ENCODE peak calls at places on chromosomes 16 and 17, in ten cellular contexts. One of them, this sample, is unnamed.

GRCh38 chr17:35901776-35902175 is 21.6 kb upstream of the CCL5 start:
- DNase-seq in sigmoid colon: no peak
- DNase-seq in stomach: no peak
- DNase-seq in spleen: no peak
- DNase-seq in Panc1: no peak
- DNase-seq in GM12878: no peak
- DNase-seq in transverse colon: no peak
- DNase-seq in HepG2: no peak
- DNase-seq in GM23338: no peak
- DNase-seq in breast epithelium: no peak
- DNase-seq in this sample: no peak

GRCh38 chr17:82489117-82489516 is 30.4 kb upstream of the FOXK2 start:
- DNase-seq in sigmoid colon: peak
- DNase-seq in stomach: no peak
- DNase-seq in spleen: no peak
- DNase-seq in Panc1: no peak
- DNase-seq in GM12878: no peak
- DNase-seq in transverse colon: no peak
- DNase-seq in HepG2: no peak
- DNase-seq in GM23338: no peak
- DNase-seq in breast epithelium: no peak
- DNase-seq in this sample: no peak

GRCh38 chr17:42929497-42929844 is 28.9 kb downstream of the G6PC1 start:
- DNase-seq in sigmoid colon: no peak
- DNase-seq in stomach: no peak
- DNase-seq in spleen: no peak
- DNase-seq in Panc1: no peak
- DNase-seq in GM12878: no peak
- DNase-seq in transverse colon: no peak
- DNase-seq in HepG2: no peak
- DNase-seq in GM23338: no peak
- DNase-seq in breast epithelium: no peak
- DNase-seq in this sample: no peak

GRCh38 chr17:34609210-34609609 is 29.8 kb downstream of the TMEM132E start:
- DNase-seq in sigmoid colon: no peak
- DNase-seq in stomach: no peak
- DNase-seq in spleen: no peak
- DNase-seq in Panc1: no peak
- DNase-seq in GM12878: no peak
- DNase-seq in transverse colon: no peak
- DNase-seq in HepG2: no peak
- DNase-seq in GM23338: no peak
- DNase-seq in breast epithelium: no peak
- DNase-seq in this sample: no peak

GRCh38 chr17:42072323-42073187 is 22.2 kb upstream of the C17orf113 start:
- DNase-seq in sigmoid colon: no peak
- DNase-seq in stomach: peak
- DNase-seq in spleen: no peak
- DNase-seq in Panc1: no peak
- DNase-seq in GM12878: no peak
- DNase-seq in transverse colon: no peak
- DNase-seq in HepG2: no peak
- DNase-seq in GM23338: peak
- DNase-seq in breast epithelium: no peak
- DNase-seq in this sample: no peak

GRCh38 chr17:79948406-79948917 is 87.2 kb downstream of the TBC1D16 start:
- DNase-seq in sigmoid colon: no peak
- DNase-seq in stomach: no peak
- DNase-seq in spleen: peak
- DNase-seq in Panc1: no peak
- DNase-seq in GM12878: no peak
- DNase-seq in transverse colon: no peak
- DNase-seq in HepG2: no peak
- DNase-seq in GM23338: no peak
- DNase-seq in breast epithelium: no peak
- DNase-seq in this sample: no peak

GRCh38 chr16:12878973-12879372 is 22.4 kb upstream of the SHISA9 start:
- DNase-seq in sigmoid colon: no peak
- DNase-seq in stomach: no peak
- DNase-seq in spleen: no peak
- DNase-seq in Panc1: no peak
- DNase-seq in GM12878: no peak
- DNase-seq in transverse colon: no peak
- DNase-seq in HepG2: no peak
- DNase-seq in GM23338: no peak
- DNase-seq in breast epithelium: no peak
- DNase-seq in this sample: no peak

GRCh38 chr16:70470927-70471341 is 16.5 kb downstream of the FCSK start:
- DNase-seq in sigmoid colon: no peak
- DNase-seq in stomach: peak
- DNase-seq in spleen: no peak
- DNase-seq in Panc1: no peak
- DNase-seq in GM12878: no peak
- DNase-seq in transverse colon: peak
- DNase-seq in HepG2: peak
- DNase-seq in GM23338: peak
- DNase-seq in breast epithelium: no peak
- DNase-seq in this sample: no peak

GRCh38 chr17:2798679-2799078 is 2.4 kb downstream of the RAP1GAP2 start:
- DNase-seq in sigmoid colon: no peak
- DNase-seq in stomach: no peak
- DNase-seq in spleen: peak
- DNase-seq in Panc1: no peak
- DNase-seq in GM12878: no peak
- DNase-seq in transverse colon: no peak
- DNase-seq in HepG2: no peak
- DNase-seq in GM23338: peak
- DNase-seq in breast epithelium: no peak
- DNase-seq in this sample: no peak

GRCh38 chr17:40707720-40708119 is 4.2 kb upstream of the KRT24 start:
- DNase-seq in sigmoid colon: peak
- DNase-seq in stomach: no peak
- DNase-seq in spleen: no peak
- DNase-seq in Panc1: no peak
- DNase-seq in GM12878: no peak
- DNase-seq in transverse colon: no peak
- DNase-seq in HepG2: peak
- DNase-seq in GM23338: no peak
- DNase-seq in breast epithelium: no peak
- DNase-seq in this sample: no peak

GRCh38 chr17:62565817-62566216 is 61.7 kb upstream of the MRC2 start:
- DNase-seq in sigmoid colon: no peak
- DNase-seq in stomach: no peak
- DNase-seq in spleen: no peak
- DNase-seq in Panc1: peak
- DNase-seq in GM12878: no peak
- DNase-seq in transverse colon: no peak
- DNase-seq in HepG2: no peak
- DNase-seq in GM23338: no peak
- DNase-seq in breast epithelium: no peak
- DNase-seq in this sample: no peak

GRCh38 chr17:19386276-19386863 is 620 bp downstream of the MFAP4 start:
- DNase-seq in sigmoid colon: peak
- DNase-seq in stomach: peak
- DNase-seq in spleen: peak
- DNase-seq in Panc1: no peak
- DNase-seq in GM12878: no peak
- DNase-seq in transverse colon: peak
- DNase-seq in HepG2: no peak
- DNase-seq in GM23338: peak
- DNase-seq in breast epithelium: no peak
- DNase-seq in this sample: no peak

GRCh38 chr17:39927928-39928867 is 666 bp downstream of the LRRC3C start:
- DNase-seq in sigmoid colon: peak
- DNase-seq in stomach: peak
- DNase-seq in spleen: peak
- DNase-seq in Panc1: no peak
- DNase-seq in GM12878: no peak
- DNase-seq in transverse colon: peak
- DNase-seq in HepG2: peak
- DNase-seq in GM23338: peak
- DNase-seq in breast epithelium: peak
- DNase-seq in this sample: peak

GRCh38 chr16:86994651-86995171 is 322.5 kb downstream of the C16orf95 start:
- DNase-seq in sigmoid colon: peak
- DNase-seq in stomach: no peak
- DNase-seq in spleen: no peak
- DNase-seq in Panc1: no peak
- DNase-seq in GM12878: no peak
- DNase-seq in transverse colon: no peak
- DNase-seq in HepG2: no peak
- DNase-seq in GM23338: no peak
- DNase-seq in breast epithelium: no peak
- DNase-seq in this sample: no peak
- H3K4me3 ChIP-seq in sigmoid colon: no peak
- H3K4me3 ChIP-seq in stomach: no peak
- H3K4me3 ChIP-seq in spleen: no peak
- H3K4me3 ChIP-seq in Panc1: no peak
- H3K4me3 ChIP-seq in GM12878: no peak
- H3K4me3 ChIP-seq in transverse colon: no peak
- H3K4me3 ChIP-seq in HepG2: no peak
- H3K4me3 ChIP-seq in GM23338: no peak
- H3K4me3 ChIP-seq in breast epithelium: no peak
- H3K4me3 ChIP-seq in this sample: no peak

GRCh38 chr17:30808785-30809286 is 15.7 kb downstream of the CRLF3 start:
- DNase-seq in sigmoid colon: peak
- DNase-seq in stomach: no peak
- DNase-seq in spleen: no peak
- DNase-seq in Panc1: no peak
- DNase-seq in GM12878: peak
- DNase-seq in transverse colon: no peak
- DNase-seq in HepG2: no peak
- DNase-seq in GM23338: no peak
- DNase-seq in breast epithelium: no peak
- DNase-seq in this sample: no peak

GRCh38 chr17:30809867-30810266 is 14.6 kb downstream of the CRLF3 start:
- DNase-seq in sigmoid colon: no peak
- DNase-seq in stomach: no peak
- DNase-seq in spleen: no peak
- DNase-seq in Panc1: no peak
- DNase-seq in GM12878: no peak
- DNase-seq in transverse colon: no peak
- DNase-seq in HepG2: no peak
- DNase-seq in GM23338: no peak
- DNase-seq in breast epithelium: no peak
- DNase-seq in this sample: no peak

GRCh38 chr17:30805944-30806456 is 18.5 kb downstream of the CRLF3 start:
- DNase-seq in sigmoid colon: no peak
- DNase-seq in stomach: no peak
- DNase-seq in spleen: no peak
- DNase-seq in Panc1: no peak
- DNase-seq in GM12878: no peak
- DNase-seq in transverse colon: no peak
- DNase-seq in HepG2: no peak
- DNase-seq in GM23338: no peak
- DNase-seq in breast epithelium: no peak
- DNase-seq in this sample: no peak
- TF ChIP-seq CTCF in sigmoid colon: no peak
- TF ChIP-seq CTCF in stomach: no peak
- TF ChIP-seq CTCF in spleen: no peak
- TF ChIP-seq CTCF in Panc1: no peak
- TF ChIP-seq CTCF in GM12878: no peak
- TF ChIP-seq CTCF in transverse colon: no peak
- TF ChIP-seq CTCF in HepG2: no peak
- TF ChIP-seq CTCF in GM23338: peak
- TF ChIP-seq CTCF in breast epithelium: no peak
- TF ChIP-seq CTCF in this sample: no peak

DNA sequence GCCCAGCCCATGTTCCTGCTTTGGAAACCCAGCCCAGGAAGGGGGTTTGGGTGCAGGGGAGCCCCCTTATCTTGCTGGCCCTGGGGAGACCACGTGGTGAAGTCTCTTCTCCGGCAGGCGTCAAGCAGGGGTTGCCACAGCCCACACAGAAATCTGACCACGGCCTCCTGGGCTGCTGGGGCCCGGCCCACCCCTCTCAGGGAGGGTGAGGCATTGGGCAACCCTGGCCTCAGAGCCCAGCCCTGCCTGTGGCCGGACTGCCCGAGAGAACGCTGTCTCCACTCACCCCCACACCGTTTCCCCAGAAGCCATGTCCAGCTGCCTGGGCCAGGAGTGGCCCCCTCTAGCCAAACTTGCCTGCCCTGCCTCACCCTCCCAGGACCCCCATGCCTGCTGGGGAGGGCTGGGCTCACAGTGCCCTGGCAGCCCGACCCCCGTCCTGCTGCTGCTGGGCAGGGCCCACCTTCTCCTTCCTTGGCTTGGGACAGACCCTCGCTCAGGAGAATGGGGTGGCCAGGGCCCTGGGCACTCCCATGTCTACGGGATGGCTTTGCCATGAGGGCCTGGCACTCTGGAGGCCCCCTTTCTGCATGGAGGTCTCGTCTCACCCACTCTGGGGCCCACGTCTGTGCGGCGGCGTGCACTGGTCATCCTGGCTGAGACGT is 6.7 kb downstream of the RPUSD1 start:
- DNase-seq in sigmoid colon: no peak
- DNase-seq in stomach: no peak
- DNase-seq in spleen: no peak
- DNase-seq in Panc1: no peak
- DNase-seq in GM12878: no peak
- DNase-seq in transverse colon: no peak
- DNase-seq in HepG2: no peak
- DNase-seq in GM23338: no peak
- DNase-seq in breast epithelium: no peak
- DNase-seq in this sample: no peak
- TF ChIP-seq POLR2AphosphoS5 in sigmoid colon: no peak
- TF ChIP-seq POLR2AphosphoS5 in stomach: no peak
- TF ChIP-seq POLR2AphosphoS5 in spleen: no peak
- TF ChIP-seq POLR2AphosphoS5 in Panc1: no peak
- TF ChIP-seq POLR2AphosphoS5 in GM12878: no peak
- TF ChIP-seq POLR2AphosphoS5 in transverse colon: no peak
- TF ChIP-seq POLR2AphosphoS5 in HepG2: no peak
- TF ChIP-seq POLR2AphosphoS5 in GM23338: no peak
- TF ChIP-seq POLR2AphosphoS5 in breast epithelium: no peak
- TF ChIP-seq POLR2AphosphoS5 in this sample: no peak

DNA sequence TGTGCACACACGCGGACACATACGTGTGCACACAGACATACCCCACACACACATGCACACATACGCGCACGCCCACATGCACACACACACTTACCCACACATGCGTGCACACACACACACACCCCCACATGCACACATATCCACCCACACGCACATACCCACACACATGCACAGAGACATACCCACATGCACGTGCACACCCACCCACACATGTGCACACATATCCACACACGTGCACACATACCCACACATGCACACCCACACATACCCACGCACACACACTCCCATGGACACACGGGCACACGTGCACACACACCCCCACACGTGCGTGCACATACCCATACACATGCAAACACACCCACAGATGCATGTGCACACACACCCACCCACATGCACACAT is 27.2 kb upstream of the PVALEF start:
- DNase-seq in sigmoid colon: no peak
- DNase-seq in stomach: no peak
- DNase-seq in spleen: no peak
- DNase-seq in Panc1: no peak
- DNase-seq in GM12878: no peak
- DNase-seq in transverse colon: no peak
- DNase-seq in HepG2: no peak
- DNase-seq in GM23338: no peak
- DNase-seq in breast epithelium: no peak
- DNase-seq in this sample: no peak
- H3K4me3 ChIP-seq in sigmoid colon: no peak
- H3K4me3 ChIP-seq in stomach: no peak
- H3K4me3 ChIP-seq in spleen: no peak
- H3K4me3 ChIP-seq in Panc1: no peak
- H3K4me3 ChIP-seq in GM12878: no peak
- H3K4me3 ChIP-seq in transverse colon: no peak
- H3K4me3 ChIP-seq in HepG2: no peak
- H3K4me3 ChIP-seq in GM23338: no peak
- H3K4me3 ChIP-seq in breast epithelium: no peak
- H3K4me3 ChIP-seq in this sample: no peak

This sample was measured in prostate gland.